ENCODE peak calls at places on chromosomes 7 and 10, in four cellular contexts. T is colonic mucosa; D is activated CD8-positive, alpha-beta memory T cell treated with anti-CD3 and anti-CD28 coated beads for 4 hours; B is mesendoderm. W is an unnamed sample.

GRCh38 chr10:4512557-4513286 is 313.3 kb upstream of the AKR1E2 start:
- DNase-seq in B (peak; percentile 56), D (no peak), T (peak; percentile 39), W (peak; percentile 56)

GRCh38 chr7:130940907-130941306 is 206.9 kb upstream of the KLF14 start:
- DNase-seq in B (no peak), T (no peak), D (no peak), W (no peak)

GRCh38 chr7:43076606-43077005 is 35.8 kb upstream of the HECW1 start:
- DNase-seq in B (no peak), D (no peak), T (no peak), W (no peak)

GRCh38 chr7:40372031-40372430 is 237.2 kb downstream of the SUGCT start:
- DNase-seq in T (no peak), B (no peak), D (no peak), W (no peak)

GRCh38 chr10:13716161-13717071 is 129.7 kb downstream of the PRPF18 start:
- DNase-seq in D (no peak), B (no peak), T (no peak), W (no peak)

GRCh38 chr7:4650471-4651047 is 31.5 kb upstream of the FOXK1 start:
- DNase-seq in B (peak; percentile 18), T (no peak), D (no peak), W (no peak)

GRCh38 chr10:119020627-119020946 is 8.9 kb upstream of the NANOS1 start:
- DNase-seq in B (no peak), T (no peak), D (no peak), W (no peak)

GRCh38 chr10:24417053-24417452 is 208.1 kb downstream of the KIAA1217 start:
- DNase-seq in B (no peak), D (no peak), T (no peak), W (no peak)

GRCh38 chr10:24197319-24197718 is 11.6 kb upstream of the KIAA1217 start:
- DNase-seq in B (no peak), D (no peak), T (no peak), W (no peak)

GRCh38 chr7:38300175-38300574 is 26.7 kb upstream of the TARP start:
- DNase-seq in T (no peak), B (peak; percentile 26), D (no peak), W (no peak)

GRCh38 chr10:114375082-114375481 is 29.2 kb downstream of the AFAP1L2 start:
- DNase-seq in T (no peak), D (no peak), B (no peak), W (no peak)

GRCh38 chr7:35714862-35715261 is 19.9 kb upstream of the HERPUD2 start:
- DNase-seq in B (peak; percentile 50), D (no peak), T (no peak), W (no peak)

GRCh38 chr10:69374242-69374641 is 42.5 kb downstream of the TACR2 start:
- DNase-seq in B (no peak), T (no peak), D (no peak), W (no peak)

GRCh38 chr10:18254086-18254485 is 113.9 kb downstream of the CACNB2 start:
- DNase-seq in D (no peak), T (no peak), B (no peak), W (no peak)

GRCh38 chr7:158526531-158526930 is 61.1 kb downstream of the PTPRN2 start:
- DNase-seq in B (no peak), T (no peak), D (no peak), W (no peak)

GRCh38 chr7:110168010-110168409 is 922.9 kb upstream of the LRRN3 start:
- DNase-seq in T (no peak), D (no peak), B (no peak), W (no peak)

GRCh38 chr7:44048031-44048795 is 3.7 kb downstream of the DBNL start:
- DNase-seq in D (no peak), B (no peak), T (no peak), W (no peak)

GRCh38 chr7:46003896-46004875 is 83.1 kb upstream of the IGFBP3 start:
- DNase-seq in D (no peak), B (no peak), T (no peak), W (no peak)

GRCh38 chr10:77856566-77856965 is 70.0 kb downstream of the DLG5 start:
- DNase-seq in D (no peak), B (no peak), T (no peak), W (no peak)

GRCh38 chr10:74797550-74797949 is 28.9 kb upstream of the KAT6B start:
- DNase-seq in D (no peak), B (no peak), T (no peak), W (no peak)

GRCh38 chr10:14757394-14757793 is 17.3 kb downstream of the FAM107B start:
- DNase-seq in D (no peak), T (no peak), B (peak; percentile 33), W (no peak)

GRCh38 chr10:839550-840205 is 91.8 kb downstream of the LARP4B start:
- DNase-seq in B (no peak), T (no peak), D (no peak), W (no peak)

GRCh38 chr7:150428671-150429451 is 21.6 kb upstream of the GIMAP8 start:
- DNase-seq in T (peak; percentile 72), D (no peak), B (peak; percentile 65), W (peak; percentile 20)

GRCh38 chr10:73650537-73651331 is 5.1 kb downstream of the SYNPO2L start:
- DNase-seq in B (no peak), D (no peak), T (no peak), W (no peak)

GRCh38 chr7:80900583-80901576 is 18.0 kb downstream of the SEMA3C start:
- DNase-seq in B (no peak), D (no peak), T (peak; percentile 43), W (no peak)

GRCh38 chr10:51224610-51225230 is 150.4 kb downstream of the PRKG1 start:
- DNase-seq in T (no peak), B (no peak), D (no peak), W (no peak)

GRCh38 chr7:144720139-144720538 is 115.7 kb downstream of the TPK1 start:
- DNase-seq in T (no peak), D (no peak), B (peak; percentile 92), W (no peak)